ENCODE peak calls at places on chromosomes 11 and 22, in five cellular contexts. T is cardiac muscle cell; B is IMR-90; D is CD4-positive, alpha-beta T cell; N is osteocyte. J is an unnamed sample.
A peak's percentile ranks its signal among the peaks of the same experiment; 100 is the strongest.

GRCh38 chr22:48758021-48758561 is 1069.6 kb downstream of the BRD1 start:
- DNase-seq in N (peak; percentile 79), T (no peak), D (no peak), B (no peak), J (no peak)

GRCh38 chr11:3189193-3189843 is 24.2 kb upstream of the OSBPL5 start:
- DNase-seq in N (no peak), B (no peak), T (peak; percentile 27), D (no peak), J (no peak)

GRCh38 chr11:70802185-70802584 is 403.9 kb downstream of the CTTN start:
- DNase-seq in N (no peak), D (no peak), T (no peak), B (no peak), J (no peak)

GRCh38 chr11:69920500-69921428 is 101.5 kb upstream of the FGF3 start:
- DNase-seq in N (no peak), D (no peak), B (no peak), T (no peak), J (no peak)

GRCh38 chr11:70503201-70503877 is 105.0 kb downstream of the CTTN start:
- DNase-seq in N (no peak), D (no peak), B (no peak), T (no peak), J (no peak)

GRCh38 chr11:126166413-126166812 is 45.0 kb downstream of the RPUSD4 start:
- DNase-seq in T (no peak), D (no peak), B (no peak), N (no peak), J (no peak)

GRCh38 chr22:42932857-42933782 is 76.0 kb upstream of the ARFGAP3 start:
- DNase-seq in B (peak; percentile 28), N (no peak), D (no peak), T (no peak), J (no peak)

GRCh38 chr22:35398574-35398973 is 1.4 kb upstream of the MCM5 start:
- DNase-seq in T (no peak), D (no peak), B (no peak), N (no peak), J (no peak)

GRCh38 chr11:120031612-120032600 is 106.0 kb downstream of the TRIM29 start:
- DNase-seq in B (no peak), N (peak; percentile 68), D (no peak), T (no peak), J (no peak)

GRCh38 chr11:115665958-115666357 is 161.7 kb upstream of the CADM1 start:
- DNase-seq in T (no peak), D (no peak), B (peak; percentile 50), N (no peak), J (no peak)

GRCh38 chr11:69317401-69318092 is 23.6 kb downstream of the MYEOV start:
- DNase-seq in T (no peak), D (no peak), B (peak; percentile 47), N (no peak), J (peak; percentile 60)

GRCh38 chr11:65384301-65384889 is 1.9 kb upstream of the SLC25A45 start:
- DNase-seq in B (peak; percentile 56), D (no peak), T (peak; percentile 60), N (no peak), J (peak; percentile 66)

GRCh38 chr11:47366020-47366490 is 12.3 kb downstream of the SPI1 start:
- DNase-seq in T (no peak), N (no peak), B (no peak), D (no peak), J (no peak)

GRCh38 chr11:2219318-2220017 is 47.9 kb upstream of the TH start:
- DNase-seq in D (no peak), B (no peak), N (peak; percentile 76), T (no peak), J (no peak)

GRCh38 chr11:126573325-126574076 is 218.0 kb downstream of the ST3GAL4 start:
- DNase-seq in D (no peak), T (peak; percentile 33), B (no peak), N (no peak), J (no peak)

GRCh38 chr11:69126286-69126685 is 29.4 kb upstream of the SMIM38 start:
- DNase-seq in T (no peak), D (no peak), B (no peak), N (no peak), J (no peak)

GRCh38 chr22:32204211-32204855 is 540 bp downstream of the RFPL2 start:
- DNase-seq in T (peak; percentile 43), D (no peak), N (no peak), B (no peak), J (no peak)

GRCh38 chr11:794766-795637 is 3.1 kb downstream of the SLC25A22 start:
- DNase-seq in T (no peak), D (no peak), B (no peak), N (no peak), J (no peak)

GRCh38 chr11:73907191-73907590 is 30.4 kb downstream of the PAAF1 start:
- DNase-seq in N (no peak), B (peak; percentile 55), D (no peak), T (no peak), J (peak; percentile 23)

GRCh38 chr11:66815646-66816045 is 27.6 kb upstream of the RCE1 start:
- DNase-seq in B (peak; percentile 43), D (no peak), N (no peak), T (no peak), J (no peak)

GRCh38 chr11:57648791-57649735 is 649 bp downstream of the YPEL4 start:
- DNase-seq in D (no peak), N (no peak), T (peak; percentile 37), B (no peak), J (peak; percentile 42)

DNA sequence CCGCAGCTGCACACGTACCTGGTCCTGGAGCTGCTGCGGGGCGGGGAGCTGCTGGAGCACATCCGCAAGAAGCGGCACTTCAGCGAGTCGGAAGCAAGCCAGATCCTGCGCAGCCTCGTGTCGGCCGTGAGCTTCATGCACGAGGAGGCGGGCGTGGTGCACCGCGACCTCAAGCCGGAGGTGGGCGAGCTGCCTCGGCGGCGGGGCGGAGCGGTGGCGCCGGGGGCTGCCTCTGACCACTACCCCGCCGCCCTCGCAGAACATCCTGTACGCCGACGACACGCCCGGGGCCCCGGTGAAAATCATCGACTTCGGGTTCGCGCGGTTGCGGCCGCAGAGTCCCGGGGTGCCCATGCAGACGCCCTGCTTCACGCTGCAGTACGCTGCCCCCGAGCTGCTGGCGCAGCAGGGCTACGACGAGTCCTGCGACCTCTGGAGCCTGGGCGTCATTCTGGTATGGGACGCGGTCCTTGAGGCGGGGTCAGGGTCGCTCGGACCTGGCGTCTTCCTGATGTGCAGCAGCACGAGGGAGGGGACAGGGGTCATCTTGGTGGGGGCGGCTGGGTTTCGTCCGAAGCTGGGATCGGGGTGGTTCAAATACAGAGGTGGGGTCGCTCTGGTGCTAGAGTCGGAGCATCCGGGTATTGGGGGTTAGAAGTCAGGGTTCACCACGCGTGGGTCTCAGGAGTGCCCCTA is 10.6 kb downstream of the RPS6KA4 start:
- DNase-seq in T (no peak), D (no peak), N (no peak), B (no peak), J (no peak)
- TF ChIP-seq CTCF in T (no peak), D (no peak), N (no peak), B (no peak), J (no peak)

GRCh38 chr11:108218912-108219783 is 3.3 kb downstream of the NPAT start:
- DNase-seq in N (no peak), B (no peak), T (no peak), D (no peak), J (no peak)

GRCh38 chr11:108221981-108222685 is at the start of gene NPAT:
- DNase-seq in T (no peak), B (no peak), N (no peak), D (peak; percentile 17), J (no peak)

GRCh38 chr11:108222686-108223448 is at the start of gene ATM:
- DNase-seq in T (peak; percentile 99), N (peak; percentile 100), B (peak; percentile 99), D (peak; percentile 99), J (peak; percentile 99)

GRCh38 chr11:108221401-108221800 is 1.0 kb downstream of the NPAT start:
- DNase-seq in T (no peak), D (no peak), B (peak; percentile 45), N (no peak), J (peak; percentile 69)

DNA sequence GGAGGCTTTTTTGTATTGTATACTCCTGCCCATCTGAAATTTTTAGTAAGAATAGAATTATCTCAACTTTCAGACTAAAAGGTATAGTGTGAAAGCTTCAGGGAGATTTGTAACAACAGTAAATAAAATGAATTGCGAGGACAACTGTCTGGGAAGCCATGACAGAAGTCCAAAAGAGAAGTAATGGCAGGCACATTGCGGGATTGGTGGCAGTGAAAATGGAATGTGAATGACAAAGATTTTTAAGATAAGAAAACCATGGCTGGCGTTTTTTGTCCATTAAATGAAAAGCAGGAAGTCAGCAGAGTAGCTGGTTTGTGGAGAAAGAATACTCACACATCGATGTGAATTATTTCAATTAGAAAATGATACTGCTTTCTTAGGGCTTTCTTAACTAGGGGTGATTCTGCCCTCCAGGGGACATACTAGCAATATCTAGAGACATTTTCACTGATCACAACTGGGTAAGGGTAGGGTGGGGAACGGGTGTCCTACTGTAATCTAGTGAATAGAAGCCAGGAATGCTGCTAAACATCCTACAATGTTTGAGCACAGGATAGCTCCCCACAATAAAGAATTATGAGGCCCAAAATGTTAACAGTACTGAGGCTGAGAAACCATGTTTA is 1.6 kb downstream of the NPAT start:
- DNase-seq in B (no peak), D (no peak), T (no peak), N (no peak), J (peak; percentile 24)
- TF ChIP-seq CTCF in B (peak; percentile 9), D (peak; percentile 15), T (peak; percentile 11), N (no peak), J (no peak)

DNA sequence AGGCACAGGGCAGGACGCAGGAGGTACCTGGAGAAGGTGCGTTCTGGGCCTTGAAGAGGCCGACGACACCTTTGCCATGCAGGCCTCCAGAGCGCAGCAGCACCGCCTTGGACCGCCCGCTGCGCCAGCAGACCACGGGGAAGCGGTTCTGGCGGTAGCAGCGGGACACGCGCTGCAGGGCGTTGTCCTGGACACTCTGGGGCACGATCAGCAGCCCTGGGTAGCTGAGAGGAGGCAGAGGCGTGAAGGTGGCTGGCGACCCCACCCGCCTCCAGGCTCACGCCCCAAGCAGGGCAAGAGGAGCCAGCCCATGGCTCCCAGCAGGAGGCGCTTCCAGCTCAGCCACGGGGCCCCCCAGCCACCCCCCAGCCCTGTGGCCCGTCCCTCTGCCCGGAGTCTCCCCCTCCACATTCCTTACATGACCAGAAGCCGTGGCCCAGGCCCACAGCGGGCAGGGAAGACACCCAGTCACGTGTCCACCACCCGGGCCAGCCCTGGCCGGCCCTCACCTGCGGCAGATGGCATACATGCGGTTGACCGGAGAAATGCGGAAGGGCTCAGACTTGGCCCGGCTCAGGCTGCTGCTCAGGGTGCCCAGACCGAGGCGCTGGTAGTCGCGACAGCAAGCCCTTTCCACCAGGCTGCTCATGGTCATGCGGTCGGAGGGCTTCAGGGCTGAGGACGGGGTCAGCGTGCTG is 15.2 kb downstream of the SBF1 start:
- DNase-seq in N (no peak), B (no peak), T (no peak), D (no peak), J (no peak)
- TF ChIP-seq CTCF in N (no peak), B (no peak), T (no peak), D (no peak), J (no peak)

DNA sequence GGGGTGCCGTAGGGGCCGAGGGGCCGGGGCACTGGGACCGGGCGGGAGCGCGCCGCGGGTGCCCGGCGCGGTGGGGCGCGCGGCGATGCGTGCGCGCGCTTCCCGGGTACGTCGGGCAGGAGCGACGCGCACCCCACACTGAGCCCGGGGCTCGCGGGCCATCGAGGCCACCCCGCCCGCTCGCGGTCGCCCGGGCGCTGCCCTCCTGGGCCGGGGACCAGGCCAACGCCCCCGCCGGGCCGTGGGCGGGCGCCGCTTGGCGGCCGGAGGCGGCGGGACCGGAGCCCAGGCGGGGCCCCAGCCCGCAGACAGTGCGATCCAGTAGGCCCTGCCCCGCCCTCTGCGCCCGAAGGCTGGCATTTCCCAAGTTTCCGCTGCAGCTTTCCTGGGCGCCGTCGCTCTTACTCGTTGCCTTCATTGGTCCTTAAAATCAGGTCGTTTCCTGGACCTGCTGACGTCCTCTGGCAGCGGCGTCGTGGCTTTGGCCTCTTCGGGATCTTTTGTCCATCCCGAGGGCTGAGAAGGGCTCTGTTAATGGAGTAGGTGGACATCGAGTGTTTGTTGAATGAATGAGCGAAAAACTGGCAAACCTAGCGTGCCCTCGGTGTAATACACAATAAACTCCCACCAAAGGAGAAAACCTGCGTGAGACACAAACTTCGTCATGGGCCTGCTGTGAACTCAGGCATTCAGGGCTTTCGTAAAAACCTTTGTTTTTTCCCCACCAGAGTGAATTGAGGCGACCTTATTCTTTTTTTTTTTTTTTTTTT is 638 bp downstream of the PARVA start:
- DNase-seq in B (peak; percentile 71), T (peak; percentile 81), D (no peak), N (peak; percentile 91), J (peak; percentile 87)
- TF ChIP-seq CTCF in B (peak; percentile 36), T (peak; percentile 16), D (no peak), N (peak; percentile 25), J (no peak)

J was measured in fibroblast of pulmonary artery.